ENCODE peak calls at places on chromosomes 16 and 17, in seven cellular contexts. One of them, this sample, is unnamed.

GRCh38 chr16:81261049-81261648 is 22.7 kb downstream of the BCO1 start:
- DNase-seq in A549: peak
- DNase-seq in transverse colon: no peak
- DNase-seq in stomach: peak
- DNase-seq in suprapubic skin: no peak
- DNase-seq in ovary: no peak
- DNase-seq in SK-N-SH: peak
- DNase-seq in this sample: no peak

GRCh38 chr17:71963341-71963740 is 157.5 kb upstream of the SOX9 start:
- DNase-seq in A549: no peak
- DNase-seq in transverse colon: no peak
- DNase-seq in stomach: no peak
- DNase-seq in suprapubic skin: no peak
- DNase-seq in ovary: no peak
- DNase-seq in SK-N-SH: peak
- DNase-seq in this sample: no peak

GRCh38 chr17:61349350-61349749 is 50.3 kb upstream of the TBX2 start:
- DNase-seq in A549: no peak
- DNase-seq in transverse colon: no peak
- DNase-seq in stomach: no peak
- DNase-seq in suprapubic skin: no peak
- DNase-seq in ovary: no peak
- DNase-seq in SK-N-SH: no peak
- DNase-seq in this sample: no peak

GRCh38 chr16:15415411-15416070 is 18.8 kb upstream of the BMERB1 start:
- DNase-seq in A549: no peak
- DNase-seq in transverse colon: no peak
- DNase-seq in stomach: no peak
- DNase-seq in suprapubic skin: no peak
- DNase-seq in ovary: no peak
- DNase-seq in SK-N-SH: no peak
- DNase-seq in this sample: no peak

GRCh38 chr16:13542284-13542683 is 377.7 kb upstream of the ERCC4 start:
- DNase-seq in A549: no peak
- DNase-seq in transverse colon: no peak
- DNase-seq in stomach: no peak
- DNase-seq in suprapubic skin: no peak
- DNase-seq in ovary: no peak
- DNase-seq in SK-N-SH: no peak
- DNase-seq in this sample: no peak

GRCh38 chr16:85428168-85428898 is 184.8 kb upstream of the GSE1 start:
- DNase-seq in A549: peak
- DNase-seq in transverse colon: peak
- DNase-seq in stomach: peak
- DNase-seq in suprapubic skin: no peak
- DNase-seq in ovary: peak
- DNase-seq in SK-N-SH: peak
- DNase-seq in this sample: peak

GRCh38 chr17:41650794-41651624 is 26.6 kb upstream of the KRT17 start:
- DNase-seq in A549: no peak
- DNase-seq in transverse colon: no peak
- DNase-seq in stomach: no peak
- DNase-seq in suprapubic skin: no peak
- DNase-seq in ovary: no peak
- DNase-seq in SK-N-SH: no peak
- DNase-seq in this sample: no peak

GRCh38 chr17:60468371-60468770 is 46.1 kb downstream of the CHCT1 start:
- DNase-seq in A549: no peak
- DNase-seq in transverse colon: no peak
- DNase-seq in stomach: no peak
- DNase-seq in suprapubic skin: no peak
- DNase-seq in ovary: no peak
- DNase-seq in SK-N-SH: no peak
- DNase-seq in this sample: no peak

GRCh38 chr17:39221572-39221971 is 4.2 kb downstream of the STAC2 start:
- DNase-seq in A549: no peak
- DNase-seq in transverse colon: no peak
- DNase-seq in stomach: no peak
- DNase-seq in suprapubic skin: no peak
- DNase-seq in ovary: no peak
- DNase-seq in SK-N-SH: no peak
- DNase-seq in this sample: no peak

GRCh38 chr16:50311134-50311528 is 44.8 kb downstream of the ADCY7 start:
- DNase-seq in A549: no peak
- DNase-seq in transverse colon: no peak
- DNase-seq in stomach: peak
- DNase-seq in suprapubic skin: peak
- DNase-seq in ovary: no peak
- DNase-seq in SK-N-SH: peak
- DNase-seq in this sample: peak

GRCh38 chr17:69909389-69909788 is 165.6 kb upstream of the KCNJ16 start:
- DNase-seq in A549: no peak
- DNase-seq in transverse colon: no peak
- DNase-seq in stomach: no peak
- DNase-seq in suprapubic skin: no peak
- DNase-seq in ovary: no peak
- DNase-seq in SK-N-SH: no peak
- DNase-seq in this sample: no peak

GRCh38 chr16:88619859-88620655 is 18.3 kb upstream of the IL17C start:
- DNase-seq in A549: no peak
- DNase-seq in transverse colon: peak
- DNase-seq in stomach: no peak
- DNase-seq in suprapubic skin: no peak
- DNase-seq in ovary: no peak
- DNase-seq in SK-N-SH: no peak
- DNase-seq in this sample: no peak

GRCh38 chr17:2388020-2388704 is 12.7 kb downstream of the MNT start:
- DNase-seq in A549: no peak
- DNase-seq in transverse colon: no peak
- DNase-seq in stomach: no peak
- DNase-seq in suprapubic skin: no peak
- DNase-seq in ovary: no peak
- DNase-seq in SK-N-SH: peak
- DNase-seq in this sample: no peak

GRCh38 chr17:44137891-44138709 is 3.6 kb upstream of the HROB start:
- DNase-seq in A549: peak
- DNase-seq in transverse colon: peak
- DNase-seq in stomach: peak
- DNase-seq in suprapubic skin: peak
- DNase-seq in ovary: peak
- DNase-seq in SK-N-SH: peak
- DNase-seq in this sample: peak

GRCh38 chr17:76239538-76240274 is 587 bp downstream of the RNF157 start:
- DNase-seq in A549: no peak
- DNase-seq in transverse colon: no peak
- DNase-seq in stomach: no peak
- DNase-seq in suprapubic skin: no peak
- DNase-seq in ovary: no peak
- DNase-seq in SK-N-SH: peak
- DNase-seq in this sample: peak

GRCh38 chr17:17161121-17161520 is 45.0 kb downstream of the PLD6 start:
- DNase-seq in A549: no peak
- DNase-seq in transverse colon: no peak
- DNase-seq in stomach: no peak
- DNase-seq in suprapubic skin: no peak
- DNase-seq in ovary: no peak
- DNase-seq in SK-N-SH: no peak
- DNase-seq in this sample: no peak

GRCh38 chr17:10844667-10845387 is 6.9 kb upstream of the PIRT start:
- DNase-seq in A549: peak
- DNase-seq in transverse colon: peak
- DNase-seq in stomach: peak
- DNase-seq in suprapubic skin: peak
- DNase-seq in ovary: peak
- DNase-seq in SK-N-SH: peak
- DNase-seq in this sample: peak

GRCh38 chr16:49811630-49812334 is 44.1 kb downstream of the ZNF423 start:
- DNase-seq in A549: no peak
- DNase-seq in transverse colon: no peak
- DNase-seq in stomach: no peak
- DNase-seq in suprapubic skin: no peak
- DNase-seq in ovary: no peak
- DNase-seq in SK-N-SH: peak
- DNase-seq in this sample: no peak

GRCh38 chr17:77317091-77317519 is 176.3 kb downstream of the SEC14L1 start:
- DNase-seq in A549: no peak
- DNase-seq in transverse colon: peak
- DNase-seq in stomach: no peak
- DNase-seq in suprapubic skin: no peak
- DNase-seq in ovary: no peak
- DNase-seq in SK-N-SH: peak
- DNase-seq in this sample: peak

GRCh38 chr16:50460538-50461399 is 87.4 kb upstream of the NKD1 start:
- DNase-seq in A549: no peak
- DNase-seq in transverse colon: no peak
- DNase-seq in stomach: peak
- DNase-seq in suprapubic skin: peak
- DNase-seq in ovary: no peak
- DNase-seq in SK-N-SH: no peak
- DNase-seq in this sample: peak

GRCh38 chr17:17570798-17571716 is 20.5 kb downstream of the PEMT start:
- DNase-seq in A549: no peak
- DNase-seq in transverse colon: no peak
- DNase-seq in stomach: peak
- DNase-seq in suprapubic skin: no peak
- DNase-seq in ovary: peak
- DNase-seq in SK-N-SH: no peak
- DNase-seq in this sample: no peak

GRCh38 chr17:38980455-38981217 is 13.4 kb upstream of the FBXO47 start:
- DNase-seq in A549: no peak
- DNase-seq in transverse colon: no peak
- DNase-seq in stomach: no peak
- DNase-seq in suprapubic skin: peak
- DNase-seq in ovary: no peak
- DNase-seq in SK-N-SH: peak
- DNase-seq in this sample: no peak

GRCh38 chr16:80594756-80595155 is 54.0 kb downstream of the DYNLRB2 start:
- DNase-seq in A549: no peak
- DNase-seq in transverse colon: no peak
- DNase-seq in stomach: no peak
- DNase-seq in suprapubic skin: no peak
- DNase-seq in ovary: no peak
- DNase-seq in SK-N-SH: no peak
- DNase-seq in this sample: no peak

GRCh38 chr17:79978545-79978852 is 57.2 kb downstream of the TBC1D16 start:
- DNase-seq in A549: no peak
- DNase-seq in transverse colon: no peak
- DNase-seq in stomach: no peak
- DNase-seq in suprapubic skin: peak
- DNase-seq in ovary: no peak
- DNase-seq in SK-N-SH: no peak
- DNase-seq in this sample: peak

GRCh38 chr16:72501739-72502653 is 330.0 kb upstream of the PMFBP1 start:
- DNase-seq in A549: peak
- DNase-seq in transverse colon: peak
- DNase-seq in stomach: peak
- DNase-seq in suprapubic skin: no peak
- DNase-seq in ovary: peak
- DNase-seq in SK-N-SH: peak
- DNase-seq in this sample: no peak
- TF ChIP-seq EP300 in A549: no peak
- TF ChIP-seq EP300 in transverse colon: no peak
- TF ChIP-seq EP300 in stomach: no peak
- TF ChIP-seq EP300 in suprapubic skin: no peak
- TF ChIP-seq EP300 in ovary: no peak
- TF ChIP-seq EP300 in SK-N-SH: no peak
- TF ChIP-seq EP300 in this sample: no peak

GRCh38 chr17:67474081-67474661 is 97.1 kb downstream of the PITPNC1 start:
- DNase-seq in A549: no peak
- DNase-seq in transverse colon: no peak
- DNase-seq in stomach: no peak
- DNase-seq in suprapubic skin: no peak
- DNase-seq in ovary: no peak
- DNase-seq in SK-N-SH: no peak
- DNase-seq in this sample: peak
- TF ChIP-seq EP300 in A549: no peak
- TF ChIP-seq EP300 in transverse colon: peak
- TF ChIP-seq EP300 in stomach: no peak
- TF ChIP-seq EP300 in suprapubic skin: no peak
- TF ChIP-seq EP300 in ovary: no peak
- TF ChIP-seq EP300 in SK-N-SH: no peak
- TF ChIP-seq EP300 in this sample: no peak

DNA sequence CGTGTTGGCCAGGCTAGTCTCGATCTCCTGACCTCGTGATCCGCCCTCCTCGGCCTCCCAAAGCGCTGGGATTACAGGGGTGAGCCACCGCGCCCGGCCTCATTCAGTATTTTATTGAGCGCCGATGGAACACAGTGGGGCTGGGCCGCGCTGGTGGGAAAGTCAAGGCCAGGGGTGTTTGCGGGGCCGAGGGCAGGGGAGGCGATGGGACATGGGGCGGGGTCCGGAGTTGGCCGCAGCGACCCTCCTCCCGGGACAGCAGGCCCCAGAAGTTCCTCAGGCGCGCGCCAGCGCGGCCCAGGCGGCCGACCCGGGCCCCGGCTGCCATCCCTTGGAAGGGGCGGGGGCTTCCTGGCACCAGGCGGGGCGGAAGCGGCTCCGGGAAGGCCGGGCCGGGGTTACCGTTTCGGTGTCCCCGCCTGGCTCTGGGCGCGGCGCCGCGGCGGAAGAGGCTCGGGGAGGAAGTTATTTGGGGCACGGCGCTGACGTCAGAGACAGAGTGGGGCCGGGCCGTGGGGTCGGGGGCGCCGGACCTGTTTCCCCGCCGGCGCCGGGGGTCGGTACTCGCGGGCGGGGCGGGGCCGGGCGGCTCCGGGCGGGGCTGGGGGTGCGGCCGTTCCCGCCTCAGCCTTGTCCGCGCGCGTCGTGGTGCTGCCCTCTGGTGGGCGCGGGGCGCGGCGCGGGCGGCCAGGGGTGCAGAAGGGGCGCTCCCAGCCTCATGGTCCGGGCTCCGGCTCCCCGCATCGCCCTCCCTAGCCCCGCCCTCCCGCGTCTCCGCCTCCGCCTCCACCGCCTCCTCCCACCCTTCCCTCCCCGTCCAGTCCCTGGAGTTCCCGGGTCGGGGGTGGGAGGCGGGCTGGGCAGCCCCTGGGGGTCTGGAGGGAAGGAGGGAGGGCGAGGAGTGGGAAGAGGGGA is 952 bp upstream of the PRSS27 start:
- DNase-seq in A549: peak
- DNase-seq in transverse colon: peak
- DNase-seq in stomach: peak
- DNase-seq in suprapubic skin: peak
- DNase-seq in ovary: peak
- DNase-seq in SK-N-SH: peak
- DNase-seq in this sample: peak
- TF ChIP-seq EP300 in A549: no peak
- TF ChIP-seq EP300 in transverse colon: no peak
- TF ChIP-seq EP300 in stomach: no peak
- TF ChIP-seq EP300 in suprapubic skin: no peak
- TF ChIP-seq EP300 in ovary: no peak
- TF ChIP-seq EP300 in SK-N-SH: no peak
- TF ChIP-seq EP300 in this sample: no peak

DNA sequence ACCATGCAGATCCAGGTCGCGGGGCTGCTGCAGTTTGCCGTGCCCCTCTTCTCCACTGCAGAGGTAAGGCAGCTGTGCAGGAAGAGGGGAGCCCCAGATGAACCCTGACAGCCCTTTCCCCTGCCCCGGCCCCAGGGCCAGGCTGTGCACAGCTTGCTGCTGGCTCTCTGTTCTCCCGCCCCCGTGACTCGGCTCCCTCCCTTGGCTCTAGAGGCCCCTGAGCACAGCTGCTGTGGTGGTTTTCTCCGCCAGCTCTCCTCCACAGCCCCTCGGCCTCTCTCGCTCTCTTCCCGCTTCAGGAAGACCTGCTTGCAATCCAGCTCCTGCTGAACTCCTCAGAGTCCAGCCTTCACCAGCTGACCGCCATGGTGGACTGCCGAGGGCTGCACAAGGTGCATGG is 24.1 kb upstream of the DNAI2 start:
- DNase-seq in A549: no peak
- DNase-seq in transverse colon: no peak
- DNase-seq in stomach: no peak
- DNase-seq in suprapubic skin: no peak
- DNase-seq in ovary: no peak
- DNase-seq in SK-N-SH: no peak
- DNase-seq in this sample: no peak
- TF ChIP-seq EP300 in A549: no peak
- TF ChIP-seq EP300 in transverse colon: no peak
- TF ChIP-seq EP300 in stomach: no peak
- TF ChIP-seq EP300 in suprapubic skin: no peak
- TF ChIP-seq EP300 in ovary: no peak
- TF ChIP-seq EP300 in SK-N-SH: no peak
- TF ChIP-seq EP300 in this sample: no peak